ENCODE peak calls at places on chromosomes 4 and X, in six cellular contexts. One of them, this sample, is unnamed.

GRCh38 chr4:58983887-58984286 is 1873.7 kb upstream of the IGFBP7 start:
- DNase-seq in fibroblast of the aortic adventitia: no peak
- DNase-seq in NCI-H345: no peak
- DNase-seq in progenitor cell of endocrine pancreas: no peak
- DNase-seq in astrocyte of the spinal cord: no peak
- DNase-seq in HTR-8/SVneo: peak
- DNase-seq in this sample: no peak

GRCh38 chr4:88672987-88673386 is 24.6 kb downstream of the NAP1L5 start:
- DNase-seq in fibroblast of the aortic adventitia: peak
- DNase-seq in NCI-H345: no peak
- DNase-seq in progenitor cell of endocrine pancreas: no peak
- DNase-seq in astrocyte of the spinal cord: peak
- DNase-seq in HTR-8/SVneo: no peak
- DNase-seq in this sample: no peak

GRCh38 chrX:43718956-43719355 is 62.9 kb downstream of the MAOA start:
- DNase-seq in fibroblast of the aortic adventitia: no peak
- DNase-seq in NCI-H345: no peak
- DNase-seq in progenitor cell of endocrine pancreas: no peak
- DNase-seq in astrocyte of the spinal cord: no peak
- DNase-seq in HTR-8/SVneo: no peak
- DNase-seq in this sample: no peak

GRCh38 chrX:83508526-83509245 is 596 bp downstream of the POU3F4 start:
- DNase-seq in fibroblast of the aortic adventitia: no peak
- DNase-seq in NCI-H345: no peak
- DNase-seq in progenitor cell of endocrine pancreas: no peak
- DNase-seq in astrocyte of the spinal cord: no peak
- DNase-seq in HTR-8/SVneo: no peak
- DNase-seq in this sample: no peak

GRCh38 chr4:147311956-147312355 is 168.9 kb upstream of the EDNRA start:
- DNase-seq in fibroblast of the aortic adventitia: peak
- DNase-seq in NCI-H345: no peak
- DNase-seq in progenitor cell of endocrine pancreas: no peak
- DNase-seq in astrocyte of the spinal cord: no peak
- DNase-seq in HTR-8/SVneo: no peak
- DNase-seq in this sample: no peak

GRCh38 chr4:126701756-126702155 is 931.0 kb upstream of the INTU start:
- DNase-seq in fibroblast of the aortic adventitia: peak
- DNase-seq in NCI-H345: no peak
- DNase-seq in progenitor cell of endocrine pancreas: no peak
- DNase-seq in astrocyte of the spinal cord: peak
- DNase-seq in HTR-8/SVneo: no peak
- DNase-seq in this sample: no peak

GRCh38 chr4:40305329-40306193 is 29.6 kb upstream of the CHRNA9 start:
- DNase-seq in fibroblast of the aortic adventitia: no peak
- DNase-seq in NCI-H345: no peak
- DNase-seq in progenitor cell of endocrine pancreas: no peak
- DNase-seq in astrocyte of the spinal cord: no peak
- DNase-seq in HTR-8/SVneo: no peak
- DNase-seq in this sample: no peak

GRCh38 chr4:84279678-84280077 is 219.4 kb downstream of the NKX6-1 start:
- DNase-seq in fibroblast of the aortic adventitia: peak
- DNase-seq in NCI-H345: no peak
- DNase-seq in progenitor cell of endocrine pancreas: no peak
- DNase-seq in astrocyte of the spinal cord: no peak
- DNase-seq in HTR-8/SVneo: no peak
- DNase-seq in this sample: no peak